ENCODE peak calls at places on chromosomes 6 and 20, in four cellular contexts. N, A, B and R are unnamed samples.

GRCh38 chr20:13857304-13857703 is 72.5 kb downstream of the NDUFAF5 start:
- DNase-seq in N (no peak), A (no peak), B (no peak), R (no peak)

GRCh38 chr20:33689973-33690372 is 3.8 kb upstream of the E2F1 start:
- DNase-seq in N (no peak), A (peak), B (peak), R (peak)

GRCh38 chr6:149567846-149568585 is 1.8 kb downstream of the GINM1 start:
- DNase-seq in N (no peak), A (no peak), B (no peak), R (no peak)

GRCh38 chr20:51628533-51629398 is 86.2 kb upstream of the NFATC2 start:
- DNase-seq in N (peak), A (peak), B (no peak), R (peak)

GRCh38 chr20:38270869-38271608 is 10.5 kb upstream of the KIAA1755 start:
- DNase-seq in N (peak), A (peak), B (no peak), R (peak)

GRCh38 chr6:117624869-117625481 is 22.7 kb upstream of the GOPC start:
- DNase-seq in N (no peak), A (no peak), B (no peak), R (no peak)

GRCh38 chr6:149933461-149933860 is 8.4 kb upstream of the ULBP2 start:
- DNase-seq in N (no peak), A (no peak), B (no peak), R (no peak)

GRCh38 chr20:10733122-10733521 is 59.3 kb upstream of the JAG1 start:
- DNase-seq in N (no peak), A (peak), B (no peak), R (no peak)

GRCh38 chr6:170135041-170135440 is 155.8 kb downstream of the DLL1 start:
- DNase-seq in N (no peak), A (no peak), B (no peak), R (no peak)